ENCODE peak calls at places on chromosome 2, in four cellular contexts. L is brain microvascular endothelial cell, M is cardiac muscle cell, O is left ventricle myocardium superior. C is an unnamed sample.
A peak's percentile ranks its signal among the peaks of the same experiment; 100 is the strongest.

GRCh38 chr2:63893163-63893562 is 51.5 kb downstream of the UGP2 start:
- DNase-seq in M (no peak), O (no peak), L (no peak), C (no peak)

GRCh38 chr2:218180728-218181127 is 14.0 kb upstream of the CXCR1 start:
- DNase-seq in O (no peak), M (no peak), L (no peak), C (no peak)

GRCh38 chr2:194289712-194290346 is 1367.2 kb upstream of the SLC39A10 start:
- DNase-seq in M (no peak), L (no peak), O (no peak), C (no peak)

GRCh38 chr2:212711851-212712250 is 173.2 kb upstream of the ERBB4 start:
- DNase-seq in M (no peak), O (no peak), L (peak; percentile 64), C (no peak)

GRCh38 chr2:25822190-25823117 is 55.8 kb downstream of the ASXL2 start:
- DNase-seq in M (no peak), L (no peak), O (peak; percentile 48), C (no peak)

GRCh38 chr2:85589982-85590791 is 5.4 kb upstream of the RNF181 start:
- DNase-seq in O (peak; percentile 50), L (peak; percentile 71), M (no peak), C (peak; percentile 86)

GRCh38 chr2:146992057-146992456 is 852.8 kb upstream of the ACVR2A start:
- DNase-seq in M (no peak), L (no peak), O (no peak), C (no peak)

GRCh38 chr2:105438104-105438929 is 39.5 kb upstream of the FHL2 start:
- DNase-seq in L (no peak), M (peak; percentile 95), O (peak; percentile 86), C (no peak)

GRCh38 chr2:236904389-236905263 is 181.1 kb upstream of the COPS8 start:
- DNase-seq in L (no peak), M (no peak), O (no peak), C (no peak)

GRCh38 chr2:123518387-123518786 is 506.7 kb upstream of the CNTNAP5 start:
- DNase-seq in O (no peak), M (no peak), L (no peak), C (no peak)

C was measured in T47D.